ENCODE peak calls at places on chromosome 11, in five cellular contexts. H is IMR-90, P is AG10803, R is thoracic aorta, F is upper lobe of left lung. X is an unnamed sample.

GRCh38 chr11:75499423-75500305 is 26.1 kb downstream of the GDPD5 start:
- DNase-seq in H (peak), P (peak), R (no peak), F (no peak), X (peak)

GRCh38 chr11:76339217-76339616 is 41.7 kb downstream of the THAP12 start:
- DNase-seq in H (no peak), P (peak), R (peak), F (no peak), X (peak)

GRCh38 chr11:109853156-109853776 is 239.9 kb upstream of the ZC3H12C start:
- DNase-seq in H (peak), P (peak), R (no peak), F (no peak), X (peak)

GRCh38 chr11:110092577-110093406 is at the start of gene ZC3H12C:
- DNase-seq in H (peak), P (peak), R (peak), F (peak), X (peak)

GRCh38 chr11:75442161-75442885 is 9.3 kb upstream of the KLHL35 start:
- DNase-seq in H (no peak), P (no peak), R (no peak), F (no peak), X (no peak)

GRCh38 chr11:113840932-113841664 is 34.3 kb downstream of the USP28 start:
- DNase-seq in H (no peak), P (no peak), R (no peak), F (no peak), X (no peak)

GRCh38 chr11:86893235-86893634 is 62.0 kb downstream of the FZD4 start:
- DNase-seq in H (no peak), P (no peak), R (no peak), F (no peak), X (no peak)

GRCh38 chr11:123213307-123213708 is 18.3 kb upstream of the CLMP start:
- DNase-seq in H (no peak), P (no peak), R (no peak), F (no peak), X (no peak)

GRCh38 chr11:76225122-76225584 is 18.9 kb upstream of the WNT11 start:
- DNase-seq in H (no peak), P (no peak), R (no peak), F (no peak), X (peak)

GRCh38 chr11:7448126-7448525 is 37.2 kb upstream of the OLFML1 start:
- DNase-seq in H (no peak), P (no peak), R (no peak), F (peak), X (no peak)

GRCh38 chr11:91075032-91075695 is 852.3 kb upstream of the CHORDC1 start:
- DNase-seq in H (no peak), P (no peak), R (no peak), F (no peak), X (no peak)

GRCh38 chr11:11977206-11977938 is 31.1 kb downstream of the DKK3 start:
- DNase-seq in H (peak), P (peak), R (peak), F (no peak), X (peak)

GRCh38 chr11:94654201-94654600 is 87.0 kb downstream of the PIWIL4 start:
- DNase-seq in H (no peak), P (no peak), R (no peak), F (peak), X (no peak)

GRCh38 chr11:76620471-76620870 is 50.1 kb downstream of the LRRC32 start:
- DNase-seq in H (peak), P (peak), R (no peak), F (no peak), X (peak)

GRCh38 chr11:105100206-105100605 is 39.4 kb downstream of the CARD18 start:
- DNase-seq in H (no peak), P (no peak), R (no peak), F (no peak), X (no peak)

GRCh38 chr11:7353100-7353499 is 101.4 kb downstream of the SYT9 start:
- DNase-seq in H (no peak), P (peak), R (no peak), F (no peak), X (peak)

GRCh38 chr11:8809185-8809584 is 101.8 kb upstream of the AKIP1 start:
- DNase-seq in H (no peak), P (peak), R (no peak), F (no peak), X (no peak)

GRCh38 chr11:44804449-44805151 is 77.8 kb downstream of the TSPAN18 start:
- DNase-seq in H (peak), P (peak), R (no peak), F (no peak), X (no peak)

GRCh38 chr11:60370811-60371297 is 7.5 kb upstream of the MS4A7 start:
- DNase-seq in H (no peak), P (no peak), R (no peak), F (no peak), X (peak)

GRCh38 chr11:19853901-19854300 is 141.3 kb downstream of the NAV2 start:
- DNase-seq in H (peak), P (peak), R (no peak), F (no peak), X (no peak)

GRCh38 chr11:17861036-17861755 is 126.6 kb downstream of the KCNC1 start:
- DNase-seq in H (peak), P (no peak), R (no peak), F (no peak), X (no peak)

GRCh38 chr11:597166-597725 is 18.5 kb downstream of the IRF7 start:
- DNase-seq in H (no peak), P (no peak), R (no peak), F (peak), X (no peak)
- TF ChIP-seq CTCF in H (no peak), P (no peak), R (no peak), F (no peak), X (peak)

GRCh38 chr11:47177846-47178245 is 1.2 kb upstream of the ARFGAP2 start:
- DNase-seq in H (no peak), P (no peak), R (no peak), F (no peak), X (no peak)
- H3K4me3 ChIP-seq in H (no peak), P (peak), R (peak), F (peak), X (no peak)

DNA sequence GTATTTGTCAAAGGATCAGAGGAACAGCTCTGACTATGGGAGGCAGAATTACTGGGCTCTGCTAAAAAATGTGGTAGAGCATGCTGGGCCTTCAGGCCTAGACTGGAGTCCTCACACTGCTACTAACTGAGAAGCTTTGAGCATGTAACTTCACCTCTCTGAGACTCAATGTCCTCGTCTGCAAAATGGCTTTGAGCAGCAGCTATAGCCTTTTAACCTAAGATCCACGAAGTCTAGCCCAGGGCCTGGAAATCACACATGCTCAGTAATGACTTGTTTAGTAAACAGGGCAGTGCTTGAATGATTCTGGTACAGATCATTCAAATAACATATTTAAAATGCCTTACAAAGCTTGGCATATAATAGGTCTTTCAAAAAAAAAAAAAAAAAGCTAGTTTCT is 221.7 kb downstream of the NTM start:
- DNase-seq in H (no peak), P (no peak), R (no peak), F (no peak), X (no peak)
- TF ChIP-seq CTCF in H (no peak), P (no peak), R (no peak), F (no peak), X (no peak)

GRCh38 chr11:130159657-130160459 is at the start of gene ST14:
- DNase-seq in H (no peak), P (no peak), R (no peak), F (peak), X (no peak)
- H3K4me3 ChIP-seq in H (no peak), P (no peak), R (peak), F (peak), X (no peak)

GRCh38 chr11:126545057-126545555 is 189.6 kb downstream of the ST3GAL4 start:
- DNase-seq in H (no peak), P (no peak), R (no peak), F (no peak), X (no peak)
- TF ChIP-seq CTCF in H (no peak), P (no peak), R (no peak), F (no peak), X (no peak)